ENCODE peak calls at places on chromosomes 11 and 22, in eight cellular contexts. One of them, this sample, is unnamed.

GRCh38 chr22:17974703-17975372 is 49.5 kb downstream of the MICAL3 start:
- DNase-seq in A673: no peak
- DNase-seq in WTC11: no peak
- DNase-seq in non-pigmented ciliary epithelial cell: no peak
- DNase-seq in adipocyte: no peak
- DNase-seq in CD8-positive, alpha-beta T cell: no peak
- DNase-seq in effector CD4-positive, alpha-beta T cell: no peak
- DNase-seq in T-helper 9 cell: no peak
- DNase-seq in this sample: no peak

GRCh38 chr11:119758291-119758690 is 29.3 kb upstream of the NECTIN1 start:
- DNase-seq in A673: no peak
- DNase-seq in WTC11: no peak
- DNase-seq in non-pigmented ciliary epithelial cell: peak
- DNase-seq in adipocyte: peak
- DNase-seq in CD8-positive, alpha-beta T cell: no peak
- DNase-seq in effector CD4-positive, alpha-beta T cell: no peak
- DNase-seq in T-helper 9 cell: no peak
- DNase-seq in this sample: no peak

GRCh38 chr11:575324-575995 is 810 bp upstream of the PHRF1 start:
- DNase-seq in A673: peak
- DNase-seq in WTC11: peak
- DNase-seq in non-pigmented ciliary epithelial cell: no peak
- DNase-seq in adipocyte: no peak
- DNase-seq in CD8-positive, alpha-beta T cell: no peak
- DNase-seq in effector CD4-positive, alpha-beta T cell: no peak
- DNase-seq in T-helper 9 cell: no peak
- DNase-seq in this sample: no peak

GRCh38 chr11:126127898-126128297 is 65.2 kb upstream of the CDON start:
- DNase-seq in A673: no peak
- DNase-seq in WTC11: no peak
- DNase-seq in non-pigmented ciliary epithelial cell: no peak
- DNase-seq in adipocyte: no peak
- DNase-seq in CD8-positive, alpha-beta T cell: no peak
- DNase-seq in effector CD4-positive, alpha-beta T cell: no peak
- DNase-seq in T-helper 9 cell: no peak
- DNase-seq in this sample: no peak

GRCh38 chr11:9953994-9954626 is 290.2 kb downstream of the SWAP70 start:
- DNase-seq in A673: no peak
- DNase-seq in WTC11: no peak
- DNase-seq in non-pigmented ciliary epithelial cell: peak
- DNase-seq in adipocyte: peak
- DNase-seq in CD8-positive, alpha-beta T cell: no peak
- DNase-seq in effector CD4-positive, alpha-beta T cell: no peak
- DNase-seq in T-helper 9 cell: no peak
- DNase-seq in this sample: no peak

GRCh38 chr11:1307998-1308744 is 1.3 kb downstream of the TOLLIP start:
- DNase-seq in A673: no peak
- DNase-seq in WTC11: no peak
- DNase-seq in non-pigmented ciliary epithelial cell: no peak
- DNase-seq in adipocyte: peak
- DNase-seq in CD8-positive, alpha-beta T cell: no peak
- DNase-seq in effector CD4-positive, alpha-beta T cell: no peak
- DNase-seq in T-helper 9 cell: no peak
- DNase-seq in this sample: no peak

GRCh38 chr11:59247535-59248227 is 35.0 kb upstream of the MPEG1 start:
- DNase-seq in A673: peak
- DNase-seq in WTC11: no peak
- DNase-seq in non-pigmented ciliary epithelial cell: no peak
- DNase-seq in adipocyte: peak
- DNase-seq in CD8-positive, alpha-beta T cell: no peak
- DNase-seq in effector CD4-positive, alpha-beta T cell: no peak
- DNase-seq in T-helper 9 cell: no peak
- DNase-seq in this sample: peak

GRCh38 chr11:87030458-87031054 is 7.2 kb upstream of the TMEM135 start:
- DNase-seq in A673: peak
- DNase-seq in WTC11: no peak
- DNase-seq in non-pigmented ciliary epithelial cell: no peak
- DNase-seq in adipocyte: no peak
- DNase-seq in CD8-positive, alpha-beta T cell: no peak
- DNase-seq in effector CD4-positive, alpha-beta T cell: no peak
- DNase-seq in T-helper 9 cell: no peak
- DNase-seq in this sample: no peak

GRCh38 chr11:12862761-12863469 is 146.2 kb upstream of the RASSF10 start:
- DNase-seq in A673: peak
- DNase-seq in WTC11: peak
- DNase-seq in non-pigmented ciliary epithelial cell: peak
- DNase-seq in adipocyte: peak
- DNase-seq in CD8-positive, alpha-beta T cell: no peak
- DNase-seq in effector CD4-positive, alpha-beta T cell: no peak
- DNase-seq in T-helper 9 cell: no peak
- DNase-seq in this sample: no peak

GRCh38 chr11:118609380-118610219 is 2.2 kb downstream of the PHLDB1 start:
- DNase-seq in A673: no peak
- DNase-seq in WTC11: peak
- DNase-seq in non-pigmented ciliary epithelial cell: no peak
- DNase-seq in adipocyte: peak
- DNase-seq in CD8-positive, alpha-beta T cell: peak
- DNase-seq in effector CD4-positive, alpha-beta T cell: no peak
- DNase-seq in T-helper 9 cell: peak
- DNase-seq in this sample: peak

GRCh38 chr11:77617892-77618291 is 19.7 kb downstream of the CLNS1A start:
- DNase-seq in A673: no peak
- DNase-seq in WTC11: no peak
- DNase-seq in non-pigmented ciliary epithelial cell: no peak
- DNase-seq in adipocyte: peak
- DNase-seq in CD8-positive, alpha-beta T cell: no peak
- DNase-seq in effector CD4-positive, alpha-beta T cell: no peak
- DNase-seq in T-helper 9 cell: no peak
- DNase-seq in this sample: no peak

GRCh38 chr22:32574957-32575893 is 100.6 kb downstream of the FBXO7 start:
- DNase-seq in A673: no peak
- DNase-seq in WTC11: no peak
- DNase-seq in non-pigmented ciliary epithelial cell: no peak
- DNase-seq in adipocyte: no peak
- DNase-seq in CD8-positive, alpha-beta T cell: no peak
- DNase-seq in effector CD4-positive, alpha-beta T cell: no peak
- DNase-seq in T-helper 9 cell: no peak
- DNase-seq in this sample: no peak

GRCh38 chr11:34303028-34303427 is 54.8 kb downstream of the ABTB2 start:
- DNase-seq in A673: no peak
- DNase-seq in WTC11: no peak
- DNase-seq in non-pigmented ciliary epithelial cell: no peak
- DNase-seq in adipocyte: no peak
- DNase-seq in CD8-positive, alpha-beta T cell: no peak
- DNase-seq in effector CD4-positive, alpha-beta T cell: no peak
- DNase-seq in T-helper 9 cell: no peak
- DNase-seq in this sample: no peak

GRCh38 chr22:19984851-19985811 is 31.5 kb downstream of the ARVCF start:
- DNase-seq in A673: no peak
- DNase-seq in WTC11: no peak
- DNase-seq in non-pigmented ciliary epithelial cell: no peak
- DNase-seq in adipocyte: no peak
- DNase-seq in CD8-positive, alpha-beta T cell: no peak
- DNase-seq in effector CD4-positive, alpha-beta T cell: no peak
- DNase-seq in T-helper 9 cell: no peak
- DNase-seq in this sample: no peak

GRCh38 chr22:48744283-48744641 is 1083.4 kb downstream of the BRD1 start:
- DNase-seq in A673: no peak
- DNase-seq in WTC11: no peak
- DNase-seq in non-pigmented ciliary epithelial cell: no peak
- DNase-seq in adipocyte: no peak
- DNase-seq in CD8-positive, alpha-beta T cell: no peak
- DNase-seq in effector CD4-positive, alpha-beta T cell: no peak
- DNase-seq in T-helper 9 cell: no peak
- DNase-seq in this sample: no peak

GRCh38 chr11:90650124-90650523 is 427.3 kb upstream of the CHORDC1 start:
- DNase-seq in A673: no peak
- DNase-seq in WTC11: no peak
- DNase-seq in non-pigmented ciliary epithelial cell: no peak
- DNase-seq in adipocyte: no peak
- DNase-seq in CD8-positive, alpha-beta T cell: no peak
- DNase-seq in effector CD4-positive, alpha-beta T cell: no peak
- DNase-seq in T-helper 9 cell: no peak
- DNase-seq in this sample: no peak

GRCh38 chr11:45333506-45333971 is 47.4 kb upstream of the SYT13 start:
- DNase-seq in A673: peak
- DNase-seq in WTC11: peak
- DNase-seq in non-pigmented ciliary epithelial cell: peak
- DNase-seq in adipocyte: peak
- DNase-seq in CD8-positive, alpha-beta T cell: no peak
- DNase-seq in effector CD4-positive, alpha-beta T cell: no peak
- DNase-seq in T-helper 9 cell: no peak
- DNase-seq in this sample: no peak

GRCh38 chr11:83836883-83837654 is 550.9 kb upstream of the CCDC90B start:
- DNase-seq in A673: peak
- DNase-seq in WTC11: peak
- DNase-seq in non-pigmented ciliary epithelial cell: no peak
- DNase-seq in adipocyte: peak
- DNase-seq in CD8-positive, alpha-beta T cell: no peak
- DNase-seq in effector CD4-positive, alpha-beta T cell: no peak
- DNase-seq in T-helper 9 cell: no peak
- DNase-seq in this sample: no peak

GRCh38 chr11:128039140-128040021 is 548.0 kb downstream of the ETS1 start:
- DNase-seq in A673: peak
- DNase-seq in WTC11: no peak
- DNase-seq in non-pigmented ciliary epithelial cell: no peak
- DNase-seq in adipocyte: peak
- DNase-seq in CD8-positive, alpha-beta T cell: peak
- DNase-seq in effector CD4-positive, alpha-beta T cell: peak
- DNase-seq in T-helper 9 cell: peak
- DNase-seq in this sample: peak

GRCh38 chr22:28909375-28909774 is 26.0 kb downstream of the ZNRF3 start:
- DNase-seq in A673: no peak
- DNase-seq in WTC11: no peak
- DNase-seq in non-pigmented ciliary epithelial cell: no peak
- DNase-seq in adipocyte: no peak
- DNase-seq in CD8-positive, alpha-beta T cell: no peak
- DNase-seq in effector CD4-positive, alpha-beta T cell: no peak
- DNase-seq in T-helper 9 cell: no peak
- DNase-seq in this sample: no peak

GRCh38 chr22:44427506-44428470 is 70.2 kb downstream of the RTL6 start:
- DNase-seq in A673: no peak
- DNase-seq in WTC11: no peak
- DNase-seq in non-pigmented ciliary epithelial cell: no peak
- DNase-seq in adipocyte: no peak
- DNase-seq in CD8-positive, alpha-beta T cell: no peak
- DNase-seq in effector CD4-positive, alpha-beta T cell: no peak
- DNase-seq in T-helper 9 cell: no peak
- DNase-seq in this sample: no peak

GRCh38 chr22:31344369-31345330 is 1.5 kb downstream of the PATZ1 start:
- DNase-seq in A673: peak
- DNase-seq in WTC11: peak
- DNase-seq in non-pigmented ciliary epithelial cell: no peak
- DNase-seq in adipocyte: peak
- DNase-seq in CD8-positive, alpha-beta T cell: peak
- DNase-seq in effector CD4-positive, alpha-beta T cell: peak
- DNase-seq in T-helper 9 cell: peak
- DNase-seq in this sample: peak

GRCh38 chr22:23398701-23399366 is 181.3 kb downstream of the IGLL1 start:
- DNase-seq in A673: no peak
- DNase-seq in WTC11: peak
- DNase-seq in non-pigmented ciliary epithelial cell: no peak
- DNase-seq in adipocyte: no peak
- DNase-seq in CD8-positive, alpha-beta T cell: no peak
- DNase-seq in effector CD4-positive, alpha-beta T cell: no peak
- DNase-seq in T-helper 9 cell: no peak
- DNase-seq in this sample: peak

GRCh38 chr11:114147389-114148382 is 88.2 kb downstream of the ZBTB16 start:
- DNase-seq in A673: peak
- DNase-seq in WTC11: no peak
- DNase-seq in non-pigmented ciliary epithelial cell: no peak
- DNase-seq in adipocyte: peak
- DNase-seq in CD8-positive, alpha-beta T cell: no peak
- DNase-seq in effector CD4-positive, alpha-beta T cell: no peak
- DNase-seq in T-helper 9 cell: no peak
- DNase-seq in this sample: no peak

GRCh38 chr11:111097191-111097590 is 148.3 kb upstream of the POU2AF2 start:
- DNase-seq in A673: peak
- DNase-seq in WTC11: peak
- DNase-seq in non-pigmented ciliary epithelial cell: no peak
- DNase-seq in adipocyte: no peak
- DNase-seq in CD8-positive, alpha-beta T cell: no peak
- DNase-seq in effector CD4-positive, alpha-beta T cell: no peak
- DNase-seq in T-helper 9 cell: no peak
- DNase-seq in this sample: no peak

GRCh38 chr11:63719987-63720386 is 38.7 kb downstream of the RTN3 start:
- DNase-seq in A673: no peak
- DNase-seq in WTC11: no peak
- DNase-seq in non-pigmented ciliary epithelial cell: peak
- DNase-seq in adipocyte: peak
- DNase-seq in CD8-positive, alpha-beta T cell: no peak
- DNase-seq in effector CD4-positive, alpha-beta T cell: no peak
- DNase-seq in T-helper 9 cell: no peak
- DNase-seq in this sample: no peak

GRCh38 chr11:65880844-65881421 is 1.3 kb downstream of the CTSW start:
- DNase-seq in A673: no peak
- DNase-seq in WTC11: no peak
- DNase-seq in non-pigmented ciliary epithelial cell: no peak
- DNase-seq in adipocyte: no peak
- DNase-seq in CD8-positive, alpha-beta T cell: no peak
- DNase-seq in effector CD4-positive, alpha-beta T cell: no peak
- DNase-seq in T-helper 9 cell: no peak
- DNase-seq in this sample: peak

GRCh38 chr11:952406-953385 is 27.0 kb downstream of the AP2A2 start:
- DNase-seq in A673: no peak
- DNase-seq in WTC11: no peak
- DNase-seq in non-pigmented ciliary epithelial cell: no peak
- DNase-seq in adipocyte: peak
- DNase-seq in CD8-positive, alpha-beta T cell: no peak
- DNase-seq in effector CD4-positive, alpha-beta T cell: no peak
- DNase-seq in T-helper 9 cell: no peak
- DNase-seq in this sample: no peak

GRCh38 chr11:76599041-76600013 is 71.2 kb downstream of the LRRC32 start:
- DNase-seq in A673: no peak
- DNase-seq in WTC11: no peak
- DNase-seq in non-pigmented ciliary epithelial cell: no peak
- DNase-seq in adipocyte: peak
- DNase-seq in CD8-positive, alpha-beta T cell: no peak
- DNase-seq in effector CD4-positive, alpha-beta T cell: no peak
- DNase-seq in T-helper 9 cell: no peak
- DNase-seq in this sample: no peak

GRCh38 chr22:27476729-27477128 is 324.8 kb downstream of the MN1 start:
- DNase-seq in A673: no peak
- DNase-seq in WTC11: no peak
- DNase-seq in non-pigmented ciliary epithelial cell: no peak
- DNase-seq in adipocyte: peak
- DNase-seq in CD8-positive, alpha-beta T cell: no peak
- DNase-seq in effector CD4-positive, alpha-beta T cell: no peak
- DNase-seq in T-helper 9 cell: no peak
- DNase-seq in this sample: no peak

GRCh38 chr22:49300241-49300640 is 527.4 kb downstream of the BRD1 start:
- DNase-seq in A673: no peak
- DNase-seq in WTC11: no peak
- DNase-seq in non-pigmented ciliary epithelial cell: no peak
- DNase-seq in adipocyte: no peak
- DNase-seq in CD8-positive, alpha-beta T cell: no peak
- DNase-seq in effector CD4-positive, alpha-beta T cell: no peak
- DNase-seq in T-helper 9 cell: no peak
- DNase-seq in this sample: no peak

GRCh38 chr11:122995526-122995925 is 13.9 kb upstream of the BSX start:
- DNase-seq in A673: no peak
- DNase-seq in WTC11: no peak
- DNase-seq in non-pigmented ciliary epithelial cell: no peak
- DNase-seq in adipocyte: no peak
- DNase-seq in CD8-positive, alpha-beta T cell: no peak
- DNase-seq in effector CD4-positive, alpha-beta T cell: no peak
- DNase-seq in T-helper 9 cell: no peak
- DNase-seq in this sample: no peak

GRCh38 chr11:14422052-14422813 is 63.2 kb upstream of the RRAS2 start:
- DNase-seq in A673: peak
- DNase-seq in WTC11: peak
- DNase-seq in non-pigmented ciliary epithelial cell: peak
- DNase-seq in adipocyte: peak
- DNase-seq in CD8-positive, alpha-beta T cell: no peak
- DNase-seq in effector CD4-positive, alpha-beta T cell: no peak
- DNase-seq in T-helper 9 cell: no peak
- DNase-seq in this sample: no peak

GRCh38 chr22:37421468-37421877 is 5.8 kb downstream of the ELFN2 start:
- DNase-seq in A673: no peak
- DNase-seq in WTC11: no peak
- DNase-seq in non-pigmented ciliary epithelial cell: no peak
- DNase-seq in adipocyte: no peak
- DNase-seq in CD8-positive, alpha-beta T cell: no peak
- DNase-seq in effector CD4-positive, alpha-beta T cell: no peak
- DNase-seq in T-helper 9 cell: no peak
- DNase-seq in this sample: no peak